ENCODE peak calls at places on chromosomes 12 and 14, in six cellular contexts. One of them, this sample, is unnamed.

GRCh38 chr12:6178981-6179761 is 21.0 kb upstream of the CD9 start:
- DNase-seq in RCC 7860: no peak
- DNase-seq in lung: no peak
- DNase-seq in caudate nucleus: no peak
- DNase-seq in NCI-H2029: no peak
- DNase-seq in stimulated activated CD4-positive, alpha-beta T cell treated with anti-CD3 and anti-CD28 coated beads, Interleukin-4, amount 100 ng/mL, for 4 hours: no peak
- DNase-seq in this sample: no peak

GRCh38 chr12:132209654-132210222 is 65.5 kb downstream of the NOC4L start:
- DNase-seq in caudate nucleus: no peak
- DNase-seq in NCI-H2029: no peak
- DNase-seq in RCC 7860: no peak
- DNase-seq in stimulated activated CD4-positive, alpha-beta T cell treated with anti-CD3 and anti-CD28 coated beads, Interleukin-4, amount 100 ng/mL, for 4 hours: no peak
- DNase-seq in lung: no peak
- DNase-seq in this sample: no peak

GRCh38 chr14:32913725-32914124 is 25.0 kb upstream of the NPAS3 start:
- DNase-seq in stimulated activated CD4-positive, alpha-beta T cell treated with anti-CD3 and anti-CD28 coated beads, Interleukin-4, amount 100 ng/mL, for 4 hours: no peak
- DNase-seq in NCI-H2029: no peak
- DNase-seq in caudate nucleus: no peak
- DNase-seq in lung: no peak
- DNase-seq in RCC 7860: no peak
- DNase-seq in this sample: no peak

GRCh38 chr12:95390192-95390591 is 83.8 kb upstream of the METAP2 start:
- DNase-seq in caudate nucleus: no peak
- DNase-seq in lung: no peak
- DNase-seq in stimulated activated CD4-positive, alpha-beta T cell treated with anti-CD3 and anti-CD28 coated beads, Interleukin-4, amount 100 ng/mL, for 4 hours: no peak
- DNase-seq in NCI-H2029: no peak
- DNase-seq in RCC 7860: no peak
- DNase-seq in this sample: no peak

GRCh38 chr12:120767071-120768024 is 41.7 kb downstream of the ACADS start:
- DNase-seq in NCI-H2029: no peak
- DNase-seq in lung: peak; percentile 51
- DNase-seq in stimulated activated CD4-positive, alpha-beta T cell treated with anti-CD3 and anti-CD28 coated beads, Interleukin-4, amount 100 ng/mL, for 4 hours: no peak
- DNase-seq in caudate nucleus: no peak
- DNase-seq in RCC 7860: no peak
- DNase-seq in this sample: no peak

GRCh38 chr14:63910593-63911363 is 58.0 kb downstream of the SYNE2 start:
- DNase-seq in stimulated activated CD4-positive, alpha-beta T cell treated with anti-CD3 and anti-CD28 coated beads, Interleukin-4, amount 100 ng/mL, for 4 hours: no peak
- DNase-seq in caudate nucleus: no peak
- DNase-seq in NCI-H2029: no peak
- DNase-seq in lung: no peak
- DNase-seq in RCC 7860: no peak
- DNase-seq in this sample: no peak

GRCh38 chr14:90434370-90435020 is 37.7 kb downstream of the CALM1 start:
- DNase-seq in caudate nucleus: no peak
- DNase-seq in stimulated activated CD4-positive, alpha-beta T cell treated with anti-CD3 and anti-CD28 coated beads, Interleukin-4, amount 100 ng/mL, for 4 hours: no peak
- DNase-seq in NCI-H2029: no peak
- DNase-seq in lung: no peak
- DNase-seq in RCC 7860: no peak
- DNase-seq in this sample: no peak

GRCh38 chr12:2149091-2149490 is 96.3 kb downstream of the CACNA1C start:
- DNase-seq in NCI-H2029: no peak
- DNase-seq in lung: no peak
- DNase-seq in RCC 7860: no peak
- DNase-seq in stimulated activated CD4-positive, alpha-beta T cell treated with anti-CD3 and anti-CD28 coated beads, Interleukin-4, amount 100 ng/mL, for 4 hours: no peak
- DNase-seq in caudate nucleus: no peak
- DNase-seq in this sample: no peak

GRCh38 chr12:47107926-47108325 is 28.2 kb upstream of the AMIGO2 start:
- DNase-seq in RCC 7860: no peak
- DNase-seq in lung: no peak
- DNase-seq in caudate nucleus: no peak
- DNase-seq in stimulated activated CD4-positive, alpha-beta T cell treated with anti-CD3 and anti-CD28 coated beads, Interleukin-4, amount 100 ng/mL, for 4 hours: no peak
- DNase-seq in NCI-H2029: peak; percentile 70
- DNase-seq in this sample: no peak

GRCh38 chr12:25421651-25422150 is 131.4 kb downstream of the LMNTD1 start:
- DNase-seq in lung: no peak
- DNase-seq in stimulated activated CD4-positive, alpha-beta T cell treated with anti-CD3 and anti-CD28 coated beads, Interleukin-4, amount 100 ng/mL, for 4 hours: no peak
- DNase-seq in NCI-H2029: no peak
- DNase-seq in RCC 7860: no peak
- DNase-seq in caudate nucleus: no peak
- DNase-seq in this sample: no peak

GRCh38 chr12:132329739-132330548 is 555 bp upstream of the GALNT9 start:
- DNase-seq in lung: no peak
- DNase-seq in caudate nucleus: no peak
- DNase-seq in NCI-H2029: no peak
- DNase-seq in RCC 7860: no peak
- DNase-seq in stimulated activated CD4-positive, alpha-beta T cell treated with anti-CD3 and anti-CD28 coated beads, Interleukin-4, amount 100 ng/mL, for 4 hours: no peak
- DNase-seq in this sample: no peak

GRCh38 chr14:56057071-56057865 is 60.9 kb upstream of the PELI2 start:
- DNase-seq in caudate nucleus: no peak
- DNase-seq in NCI-H2029: peak; percentile 33
- DNase-seq in RCC 7860: no peak
- DNase-seq in lung: no peak
- DNase-seq in stimulated activated CD4-positive, alpha-beta T cell treated with anti-CD3 and anti-CD28 coated beads, Interleukin-4, amount 100 ng/mL, for 4 hours: no peak
- DNase-seq in this sample: no peak